ENCODE peak calls at places on chromosomes 12 and 14, in six cellular contexts. One of them, this sample, is unnamed.

GRCh38 chr12:131094831-131095805 is 141.4 kb downstream of the ADGRD1 start:
- DNase-seq in progenitor cell of endocrine pancreas: no peak
- DNase-seq in activated T-helper 1 cell treated with anti-CD3 and anti-CD28 coated beads, Interleukin-2, amount 50 U/mL, for 16 hours: no peak
- DNase-seq in GM06990: no peak
- DNase-seq in dorsolateral prefrontal cortex: no peak
- DNase-seq in activated T-cell treated with anti-CD3 and anti-CD28 coated beads for 48 hours: no peak
- DNase-seq in this sample: no peak

GRCh38 chr12:18383203-18383602 is 121.9 kb downstream of the PIK3C2G start:
- DNase-seq in progenitor cell of endocrine pancreas: no peak
- DNase-seq in activated T-helper 1 cell treated with anti-CD3 and anti-CD28 coated beads, Interleukin-2, amount 50 U/mL, for 16 hours: no peak
- DNase-seq in GM06990: no peak
- DNase-seq in dorsolateral prefrontal cortex: no peak
- DNase-seq in activated T-cell treated with anti-CD3 and anti-CD28 coated beads for 48 hours: no peak
- DNase-seq in this sample: no peak

GRCh38 chr12:25830456-25830855 is 128.0 kb upstream of the RASSF8 start:
- DNase-seq in progenitor cell of endocrine pancreas: no peak
- DNase-seq in activated T-helper 1 cell treated with anti-CD3 and anti-CD28 coated beads, Interleukin-2, amount 50 U/mL, for 16 hours: no peak
- DNase-seq in GM06990: no peak
- DNase-seq in dorsolateral prefrontal cortex: no peak
- DNase-seq in activated T-cell treated with anti-CD3 and anti-CD28 coated beads for 48 hours: no peak
- DNase-seq in this sample: no peak

GRCh38 chr12:116384629-116385485 is 107.4 kb upstream of the MED13L start:
- DNase-seq in progenitor cell of endocrine pancreas: no peak
- DNase-seq in activated T-helper 1 cell treated with anti-CD3 and anti-CD28 coated beads, Interleukin-2, amount 50 U/mL, for 16 hours: no peak
- DNase-seq in GM06990: no peak
- DNase-seq in dorsolateral prefrontal cortex: no peak
- DNase-seq in activated T-cell treated with anti-CD3 and anti-CD28 coated beads for 48 hours: no peak
- DNase-seq in this sample: peak

GRCh38 chr12:94327819-94328218 is 131.8 kb downstream of the CEP83 start:
- DNase-seq in progenitor cell of endocrine pancreas: no peak
- DNase-seq in activated T-helper 1 cell treated with anti-CD3 and anti-CD28 coated beads, Interleukin-2, amount 50 U/mL, for 16 hours: no peak
- DNase-seq in GM06990: no peak
- DNase-seq in dorsolateral prefrontal cortex: no peak
- DNase-seq in activated T-cell treated with anti-CD3 and anti-CD28 coated beads for 48 hours: no peak
- DNase-seq in this sample: no peak

GRCh38 chr12:85363382-85364190 is 83.6 kb downstream of the ALX1 start:
- DNase-seq in progenitor cell of endocrine pancreas: no peak
- DNase-seq in activated T-helper 1 cell treated with anti-CD3 and anti-CD28 coated beads, Interleukin-2, amount 50 U/mL, for 16 hours: no peak
- DNase-seq in GM06990: no peak
- DNase-seq in dorsolateral prefrontal cortex: no peak
- DNase-seq in activated T-cell treated with anti-CD3 and anti-CD28 coated beads for 48 hours: no peak
- DNase-seq in this sample: no peak

GRCh38 chr12:123634142-123634561 is 523 bp downstream of the GTF2H3 start:
- DNase-seq in progenitor cell of endocrine pancreas: no peak
- DNase-seq in activated T-helper 1 cell treated with anti-CD3 and anti-CD28 coated beads, Interleukin-2, amount 50 U/mL, for 16 hours: no peak
- DNase-seq in GM06990: no peak
- DNase-seq in dorsolateral prefrontal cortex: no peak
- DNase-seq in activated T-cell treated with anti-CD3 and anti-CD28 coated beads for 48 hours: no peak
- DNase-seq in this sample: no peak

GRCh38 chr12:47882796-47883546 is 21.8 kb downstream of the VDR start:
- DNase-seq in progenitor cell of endocrine pancreas: no peak
- DNase-seq in activated T-helper 1 cell treated with anti-CD3 and anti-CD28 coated beads, Interleukin-2, amount 50 U/mL, for 16 hours: no peak
- DNase-seq in GM06990: peak
- DNase-seq in dorsolateral prefrontal cortex: no peak
- DNase-seq in activated T-cell treated with anti-CD3 and anti-CD28 coated beads for 48 hours: no peak
- DNase-seq in this sample: peak

GRCh38 chr14:71320734-71321555 is 413.7 kb downstream of the PCNX1 start:
- DNase-seq in progenitor cell of endocrine pancreas: peak
- DNase-seq in activated T-helper 1 cell treated with anti-CD3 and anti-CD28 coated beads, Interleukin-2, amount 50 U/mL, for 16 hours: peak
- DNase-seq in GM06990: peak
- DNase-seq in dorsolateral prefrontal cortex: peak
- DNase-seq in activated T-cell treated with anti-CD3 and anti-CD28 coated beads for 48 hours: peak
- DNase-seq in this sample: peak

GRCh38 chr12:109421355-109422087 is 55.6 kb downstream of the KCTD10 start:
- DNase-seq in progenitor cell of endocrine pancreas: no peak
- DNase-seq in activated T-helper 1 cell treated with anti-CD3 and anti-CD28 coated beads, Interleukin-2, amount 50 U/mL, for 16 hours: no peak
- DNase-seq in GM06990: no peak
- DNase-seq in dorsolateral prefrontal cortex: no peak
- DNase-seq in activated T-cell treated with anti-CD3 and anti-CD28 coated beads for 48 hours: no peak
- DNase-seq in this sample: no peak

GRCh38 chr14:96267336-96267735 is 11.3 kb downstream of the BDKRB1 start:
- DNase-seq in progenitor cell of endocrine pancreas: no peak
- DNase-seq in activated T-helper 1 cell treated with anti-CD3 and anti-CD28 coated beads, Interleukin-2, amount 50 U/mL, for 16 hours: no peak
- DNase-seq in GM06990: no peak
- DNase-seq in dorsolateral prefrontal cortex: no peak
- DNase-seq in activated T-cell treated with anti-CD3 and anti-CD28 coated beads for 48 hours: no peak
- DNase-seq in this sample: no peak

GRCh38 chr12:113244015-113244983 is 23.0 kb downstream of the TPCN1 start:
- DNase-seq in progenitor cell of endocrine pancreas: no peak
- DNase-seq in activated T-helper 1 cell treated with anti-CD3 and anti-CD28 coated beads, Interleukin-2, amount 50 U/mL, for 16 hours: no peak
- DNase-seq in GM06990: no peak
- DNase-seq in dorsolateral prefrontal cortex: peak
- DNase-seq in activated T-cell treated with anti-CD3 and anti-CD28 coated beads for 48 hours: no peak
- DNase-seq in this sample: no peak

GRCh38 chr14:76253111-76253510 is 101.4 kb downstream of the GPATCH2L start:
- DNase-seq in progenitor cell of endocrine pancreas: no peak
- DNase-seq in activated T-helper 1 cell treated with anti-CD3 and anti-CD28 coated beads, Interleukin-2, amount 50 U/mL, for 16 hours: no peak
- DNase-seq in GM06990: no peak
- DNase-seq in dorsolateral prefrontal cortex: no peak
- DNase-seq in activated T-cell treated with anti-CD3 and anti-CD28 coated beads for 48 hours: no peak
- DNase-seq in this sample: no peak

GRCh38 chr14:57834001-57834598 is 31.8 kb downstream of the SLC35F4 start:
- DNase-seq in progenitor cell of endocrine pancreas: no peak
- DNase-seq in activated T-helper 1 cell treated with anti-CD3 and anti-CD28 coated beads, Interleukin-2, amount 50 U/mL, for 16 hours: no peak
- DNase-seq in GM06990: no peak
- DNase-seq in dorsolateral prefrontal cortex: no peak
- DNase-seq in activated T-cell treated with anti-CD3 and anti-CD28 coated beads for 48 hours: no peak
- DNase-seq in this sample: no peak

GRCh38 chr14:104087505-104087904 is 2.0 kb downstream of the ASPG start:
- DNase-seq in progenitor cell of endocrine pancreas: no peak
- DNase-seq in activated T-helper 1 cell treated with anti-CD3 and anti-CD28 coated beads, Interleukin-2, amount 50 U/mL, for 16 hours: no peak
- DNase-seq in GM06990: no peak
- DNase-seq in dorsolateral prefrontal cortex: no peak
- DNase-seq in activated T-cell treated with anti-CD3 and anti-CD28 coated beads for 48 hours: no peak
- DNase-seq in this sample: no peak

GRCh38 chr14:82635931-82636330 is 1102.3 kb upstream of the SEL1L start:
- DNase-seq in progenitor cell of endocrine pancreas: no peak
- DNase-seq in activated T-helper 1 cell treated with anti-CD3 and anti-CD28 coated beads, Interleukin-2, amount 50 U/mL, for 16 hours: no peak
- DNase-seq in GM06990: no peak
- DNase-seq in dorsolateral prefrontal cortex: no peak
- DNase-seq in activated T-cell treated with anti-CD3 and anti-CD28 coated beads for 48 hours: no peak
- DNase-seq in this sample: no peak

GRCh38 chr12:11981174-11981733 is 89.5 kb upstream of the BCL2L14 start:
- DNase-seq in progenitor cell of endocrine pancreas: no peak
- DNase-seq in activated T-helper 1 cell treated with anti-CD3 and anti-CD28 coated beads, Interleukin-2, amount 50 U/mL, for 16 hours: no peak
- DNase-seq in GM06990: peak
- DNase-seq in dorsolateral prefrontal cortex: no peak
- DNase-seq in activated T-cell treated with anti-CD3 and anti-CD28 coated beads for 48 hours: peak
- DNase-seq in this sample: no peak